ENCODE peak calls at places on chromosome 18, in ten cellular contexts. T, X, R, E, O, A, W, Z, G and F are unnamed samples.

GRCh38 chr18:51195086-51195601 is 2.3 kb downstream of the MEX3C start:
- DNase-seq in W (no peak), X (no peak), O (no peak), E (peak; percentile 40), R (peak; percentile 43), G (no peak), Z (no peak), T (no peak), A (no peak), F (no peak)

GRCh38 chr18:59060540-59060939 is 79.1 kb upstream of the SEC11C start:
- DNase-seq in O (no peak), W (no peak), A (no peak), E (no peak), G (no peak), R (no peak), X (no peak), T (no peak), Z (no peak), F (no peak)

GRCh38 chr18:9694174-9694573 is 13.9 kb upstream of the RAB31 start:
- DNase-seq in X (no peak), E (no peak), Z (no peak), T (no peak), G (no peak), O (no peak), R (no peak), W (no peak), A (no peak), F (no peak)

GRCh38 chr18:39441648-39442047 is 1876.0 kb upstream of the CELF4 start:
- DNase-seq in E (no peak), Z (no peak), W (no peak), X (no peak), T (no peak), O (no peak), A (no peak), G (no peak), R (no peak), F (no peak)

GRCh38 chr18:25941556-25941955 is 148.9 kb downstream of the SS18 start:
- DNase-seq in W (no peak), O (no peak), X (no peak), T (no peak), A (no peak), Z (no peak), G (no peak), R (no peak), E (peak; percentile 21), F (no peak)

GRCh38 chr18:59743561-59743960 is 46.3 kb upstream of the CCBE1 start:
- DNase-seq in W (no peak), E (no peak), Z (no peak), X (no peak), A (no peak), R (no peak), O (no peak), T (peak; percentile 82), G (no peak), F (no peak)

GRCh38 chr18:76483780-76484179 is 11.3 kb downstream of the ZNF516 start:
- DNase-seq in R (no peak), T (no peak), E (no peak), W (no peak), O (no peak), A (no peak), Z (no peak), G (no peak), X (no peak), F (no peak)

GRCh38 chr18:45328271-45328670 is 287.0 kb upstream of the SLC14A2 start:
- DNase-seq in A (no peak), X (no peak), Z (no peak), E (no peak), W (no peak), T (no peak), O (no peak), G (no peak), R (no peak), F (no peak)

GRCh38 chr18:12930908-12931307 is 16.9 kb upstream of the SEH1L start:
- DNase-seq in G (no peak), X (no peak), Z (no peak), R (no peak), A (no peak), O (no peak), W (no peak), E (no peak), T (no peak), F (no peak)

GRCh38 chr18:37641573-37641972 is 76.0 kb upstream of the CELF4 start:
- DNase-seq in G (no peak), X (no peak), W (no peak), A (no peak), O (no peak), T (no peak), Z (no peak), E (no peak), R (no peak), F (no peak)

GRCh38 chr18:35516789-35517188 is 19.0 kb upstream of the INO80C start:
- DNase-seq in G (no peak), W (no peak), X (no peak), E (no peak), A (no peak), O (no peak), T (no peak), Z (no peak), R (no peak), F (no peak)

GRCh38 chr18:23881778-23882177 is 132.8 kb upstream of the TTC39C start:
- DNase-seq in A (no peak), W (no peak), Z (no peak), R (peak; percentile 72), X (no peak), E (no peak), T (no peak), O (no peak), G (no peak), F (no peak)

GRCh38 chr18:49055196-49055595 is 104.4 kb upstream of the SMAD7 start:
- DNase-seq in R (no peak), E (no peak), W (no peak), Z (no peak), A (no peak), O (no peak), X (no peak), G (no peak), T (no peak), F (no peak)

GRCh38 chr18:3494245-3494526 is 44.2 kb downstream of the TGIF1 start:
- DNase-seq in W (no peak), Z (no peak), O (no peak), G (no peak), R (no peak), T (no peak), E (no peak), A (no peak), X (no peak), F (no peak)

GRCh38 chr18:70373062-70373519 is 84.2 kb downstream of the SOCS6 start:
- DNase-seq in G (peak; percentile 21), A (no peak), R (no peak), E (peak; percentile 93), Z (no peak), W (no peak), O (no peak), X (no peak), T (peak; percentile 98), F (no peak)

GRCh38 chr18:74598350-74599001 is 806 bp downstream of the ZNF407 start:
- DNase-seq in X (peak; percentile 37), A (peak; percentile 71), Z (peak; percentile 26), R (peak; percentile 70), W (peak; percentile 60), O (peak; percentile 82), E (peak; percentile 68), G (peak; percentile 22), T (peak; percentile 17), F (peak; percentile 58)

GRCh38 chr18:37575646-37576045 is 10.0 kb upstream of the CELF4 start:
- DNase-seq in X (no peak), E (no peak), R (peak; percentile 85), Z (no peak), G (no peak), T (no peak), W (no peak), A (no peak), O (peak; percentile 69), F (no peak)

GRCh38 chr18:61998335-61998734 is 105.5 kb upstream of the RNF152 start:
- DNase-seq in W (no peak), O (no peak), Z (no peak), R (no peak), E (peak; percentile 39), X (no peak), T (peak; percentile 17), A (no peak), G (no peak), F (no peak)

GRCh38 chr18:5521000-5521399 is 22.8 kb downstream of the EPB41L3 start:
- DNase-seq in A (no peak), E (no peak), O (no peak), R (no peak), G (no peak), Z (no peak), X (no peak), T (no peak), W (no peak), F (no peak)

GRCh38 chr18:48934708-48935432 is 15.9 kb downstream of the SMAD7 start:
- DNase-seq in A (peak; percentile 72), R (no peak), G (no peak), O (no peak), Z (peak; percentile 29), X (no peak), E (peak; percentile 27), W (peak; percentile 83), T (no peak), F (no peak)

GRCh38 chr18:22913861-22914260 is 19.3 kb upstream of the RBBP8 start:
- DNase-seq in R (no peak), A (no peak), T (no peak), X (no peak), E (no peak), G (no peak), W (no peak), O (no peak), Z (no peak), F (no peak)

GRCh38 chr18:11004294-11004693 is 145.1 kb downstream of the PIEZO2 start:
- DNase-seq in T (no peak), O (no peak), R (no peak), Z (no peak), A (no peak), W (no peak), E (peak; percentile 58), G (no peak), X (no peak), F (no peak)